ENCODE peak calls at places on chromosome X, in ten cellular contexts. One of them, this sample, is unnamed.
A peak's percentile ranks its signal among the peaks of the same experiment; 100 is the strongest.

GRCh38 chrX:130715299-130715698 is 187.7 kb downstream of the ENOX2 start:
- DNase-seq in IMR-90: peak; percentile 22
- DNase-seq in HCT116: no peak
- DNase-seq in OCI-LY7: no peak
- DNase-seq in GM23248: peak; percentile 58
- DNase-seq in endothelial cell of umbilical vein: no peak
- DNase-seq in DND-41: no peak
- DNase-seq in SK-N-SH: no peak
- DNase-seq in GM12878: no peak
- DNase-seq in hepatocyte: no peak
- DNase-seq in this sample: no peak

GRCh38 chrX:108028854-108029253 is 16.0 kb upstream of the VSIG1 start:
- DNase-seq in IMR-90: no peak
- DNase-seq in HCT116: no peak
- DNase-seq in OCI-LY7: no peak
- DNase-seq in GM23248: no peak
- DNase-seq in endothelial cell of umbilical vein: no peak
- DNase-seq in DND-41: no peak
- DNase-seq in SK-N-SH: no peak
- DNase-seq in GM12878: no peak
- DNase-seq in hepatocyte: no peak
- DNase-seq in this sample: no peak

GRCh38 chrX:130296743-130297142 is 28.0 kb upstream of the ZNF280C start:
- DNase-seq in IMR-90: peak; percentile 6
- DNase-seq in HCT116: no peak
- DNase-seq in OCI-LY7: no peak
- DNase-seq in GM23248: no peak
- DNase-seq in endothelial cell of umbilical vein: peak; percentile 1
- DNase-seq in DND-41: no peak
- DNase-seq in SK-N-SH: no peak
- DNase-seq in GM12878: no peak
- DNase-seq in hepatocyte: no peak
- DNase-seq in this sample: peak; percentile 27

GRCh38 chrX:75151828-75152592 is 4.1 kb downstream of the ABCB7 start:
- DNase-seq in IMR-90: no peak
- DNase-seq in HCT116: no peak
- DNase-seq in OCI-LY7: no peak
- DNase-seq in GM23248: peak; percentile 1
- DNase-seq in endothelial cell of umbilical vein: no peak
- DNase-seq in DND-41: no peak
- DNase-seq in SK-N-SH: no peak
- DNase-seq in GM12878: no peak
- DNase-seq in hepatocyte: no peak
- DNase-seq in this sample: no peak

GRCh38 chrX:35115205-35115604 is 172.6 kb downstream of the FAM47B start:
- DNase-seq in IMR-90: peak; percentile 91
- DNase-seq in HCT116: no peak
- DNase-seq in OCI-LY7: no peak
- DNase-seq in GM23248: peak; percentile 46
- DNase-seq in endothelial cell of umbilical vein: peak; percentile 20
- DNase-seq in DND-41: no peak
- DNase-seq in SK-N-SH: no peak
- DNase-seq in GM12878: no peak
- DNase-seq in hepatocyte: no peak
- DNase-seq in this sample: no peak

GRCh38 chrX:103310592-103311400 is at the start of gene BEX2:
- DNase-seq in IMR-90: no peak
- DNase-seq in HCT116: peak; percentile 40
- DNase-seq in OCI-LY7: peak; percentile 65
- DNase-seq in GM23248: peak; percentile 40
- DNase-seq in endothelial cell of umbilical vein: peak; percentile 25
- DNase-seq in DND-41: no peak
- DNase-seq in SK-N-SH: peak; percentile 89
- DNase-seq in GM12878: no peak
- DNase-seq in hepatocyte: peak; percentile 90
- DNase-seq in this sample: peak; percentile 77

GRCh38 chrX:77892887-77893286 is 2.3 kb downstream of the MAGT1 start:
- DNase-seq in IMR-90: no peak
- DNase-seq in HCT116: no peak
- DNase-seq in OCI-LY7: no peak
- DNase-seq in GM23248: no peak
- DNase-seq in endothelial cell of umbilical vein: no peak
- DNase-seq in DND-41: no peak
- DNase-seq in SK-N-SH: no peak
- DNase-seq in GM12878: no peak
- DNase-seq in hepatocyte: no peak
- DNase-seq in this sample: no peak

GRCh38 chrX:18872621-18873020 is 111.3 kb downstream of the PHKA2 start:
- DNase-seq in IMR-90: no peak
- DNase-seq in HCT116: no peak
- DNase-seq in OCI-LY7: no peak
- DNase-seq in GM23248: no peak
- DNase-seq in endothelial cell of umbilical vein: no peak
- DNase-seq in DND-41: no peak
- DNase-seq in SK-N-SH: no peak
- DNase-seq in GM12878: no peak
- DNase-seq in hepatocyte: no peak
- DNase-seq in this sample: no peak

GRCh38 chrX:153900806-153901752 is 3.4 kb upstream of the AVPR2 start:
- DNase-seq in IMR-90: peak; percentile 87
- DNase-seq in HCT116: no peak
- DNase-seq in OCI-LY7: peak; percentile 87
- DNase-seq in GM23248: peak; percentile 89
- DNase-seq in endothelial cell of umbilical vein: peak; percentile 2
- DNase-seq in DND-41: peak; percentile 82
- DNase-seq in SK-N-SH: peak; percentile 69
- DNase-seq in GM12878: peak; percentile 55
- DNase-seq in hepatocyte: peak; percentile 43
- DNase-seq in this sample: peak; percentile 78

GRCh38 chrX:40346379-40346778 is 234.4 kb upstream of the ATP6AP2 start:
- DNase-seq in IMR-90: no peak
- DNase-seq in HCT116: no peak
- DNase-seq in OCI-LY7: no peak
- DNase-seq in GM23248: no peak
- DNase-seq in endothelial cell of umbilical vein: no peak
- DNase-seq in DND-41: no peak
- DNase-seq in SK-N-SH: no peak
- DNase-seq in GM12878: no peak
- DNase-seq in hepatocyte: no peak
- DNase-seq in this sample: no peak

GRCh38 chrX:152637649-152638442 is at the start of gene GABRQ:
- DNase-seq in IMR-90: no peak
- DNase-seq in HCT116: peak; percentile 54
- DNase-seq in OCI-LY7: no peak
- DNase-seq in GM23248: peak; percentile 51
- DNase-seq in endothelial cell of umbilical vein: peak; percentile 10
- DNase-seq in DND-41: no peak
- DNase-seq in SK-N-SH: peak; percentile 88
- DNase-seq in GM12878: no peak
- DNase-seq in hepatocyte: peak; percentile 75
- DNase-seq in this sample: peak; percentile 67

GRCh38 chrX:115344885-115345653 is 55.6 kb downstream of the LUZP4 start:
- DNase-seq in IMR-90: peak; percentile 95
- DNase-seq in HCT116: peak; percentile 29
- DNase-seq in OCI-LY7: no peak
- DNase-seq in GM23248: peak; percentile 93
- DNase-seq in endothelial cell of umbilical vein: peak; percentile 94
- DNase-seq in DND-41: no peak
- DNase-seq in SK-N-SH: peak; percentile 58
- DNase-seq in GM12878: no peak
- DNase-seq in hepatocyte: peak; percentile 97
- DNase-seq in this sample: peak; percentile 26

GRCh38 chrX:85052636-85053343 is 49.1 kb downstream of the APOOL start:
- DNase-seq in IMR-90: peak; percentile 86
- DNase-seq in HCT116: peak; percentile 15
- DNase-seq in OCI-LY7: peak; percentile 1
- DNase-seq in GM23248: peak; percentile 79
- DNase-seq in endothelial cell of umbilical vein: peak; percentile 50
- DNase-seq in DND-41: no peak
- DNase-seq in SK-N-SH: no peak
- DNase-seq in GM12878: no peak
- DNase-seq in hepatocyte: no peak
- DNase-seq in this sample: no peak

GRCh38 chrX:109472939-109473713 is 8.8 kb downstream of the GUCY2F start:
- DNase-seq in IMR-90: peak; percentile 31
- DNase-seq in HCT116: peak; percentile 27
- DNase-seq in OCI-LY7: peak; percentile 46
- DNase-seq in GM23248: peak; percentile 66
- DNase-seq in endothelial cell of umbilical vein: peak; percentile 77
- DNase-seq in DND-41: peak; percentile 42
- DNase-seq in SK-N-SH: peak; percentile 1
- DNase-seq in GM12878: no peak
- DNase-seq in hepatocyte: peak; percentile 38
- DNase-seq in this sample: peak; percentile 8

GRCh38 chrX:81414630-81415029 is 212.7 kb downstream of the SH3BGRL start:
- DNase-seq in IMR-90: no peak
- DNase-seq in HCT116: no peak
- DNase-seq in OCI-LY7: no peak
- DNase-seq in GM23248: peak; percentile 4
- DNase-seq in endothelial cell of umbilical vein: no peak
- DNase-seq in DND-41: no peak
- DNase-seq in SK-N-SH: no peak
- DNase-seq in GM12878: no peak
- DNase-seq in hepatocyte: no peak
- DNase-seq in this sample: no peak

GRCh38 chrX:49988128-49988527 is 65.7 kb downstream of the CLCN5 start:
- DNase-seq in IMR-90: no peak
- DNase-seq in HCT116: no peak
- DNase-seq in OCI-LY7: no peak
- DNase-seq in GM23248: no peak
- DNase-seq in endothelial cell of umbilical vein: no peak
- DNase-seq in DND-41: no peak
- DNase-seq in SK-N-SH: no peak
- DNase-seq in GM12878: no peak
- DNase-seq in hepatocyte: no peak
- DNase-seq in this sample: no peak

GRCh38 chrX:133440797-133441163 is 25.5 kb upstream of the GPC4 start:
- DNase-seq in IMR-90: no peak
- DNase-seq in HCT116: no peak
- DNase-seq in OCI-LY7: no peak
- DNase-seq in GM23248: no peak
- DNase-seq in endothelial cell of umbilical vein: no peak
- DNase-seq in DND-41: no peak
- DNase-seq in SK-N-SH: no peak
- DNase-seq in GM12878: no peak
- DNase-seq in hepatocyte: no peak
- DNase-seq in this sample: no peak
- H2AFZ ChIP-seq in IMR-90: no peak overlapping the region
- H2AFZ ChIP-seq in HCT116: no peak overlapping the region
- H2AFZ ChIP-seq in OCI-LY7: no peak overlapping the region
- H2AFZ ChIP-seq in GM23248: no peak overlapping the region
- H2AFZ ChIP-seq in endothelial cell of umbilical vein: no peak overlapping the region
- H2AFZ ChIP-seq in DND-41: no peak overlapping the region
- H2AFZ ChIP-seq in SK-N-SH: no peak overlapping the region
- H2AFZ ChIP-seq in GM12878: no peak overlapping the region
- H2AFZ ChIP-seq in hepatocyte: no peak overlapping the region
- H2AFZ ChIP-seq in this sample: no peak overlapping the region

DNA sequence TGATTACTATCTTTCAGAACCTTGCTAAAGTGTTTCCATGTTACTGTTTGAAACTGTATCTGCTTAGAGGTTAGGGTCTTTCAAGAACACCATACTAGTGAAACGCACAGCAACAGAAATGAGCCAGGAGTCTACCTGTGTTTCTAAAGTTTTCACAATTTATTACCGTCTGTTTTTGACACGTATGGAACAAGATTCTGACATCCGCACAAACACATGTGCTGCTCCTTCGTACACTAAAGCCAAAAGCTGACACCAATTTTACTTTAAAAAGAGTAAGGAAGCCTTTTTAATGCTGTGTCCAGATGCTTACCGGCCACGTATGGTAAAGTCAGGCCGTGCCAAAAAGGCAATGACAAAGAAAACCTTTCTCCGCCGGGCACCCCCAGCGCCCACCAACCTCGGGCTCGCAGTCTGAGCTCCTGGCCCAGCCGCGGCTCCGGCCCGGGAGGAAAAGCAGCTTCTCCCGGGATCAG is 532 bp downstream of the RPS4X start:
- DNase-seq in IMR-90: no peak
- DNase-seq in HCT116: no peak
- DNase-seq in OCI-LY7: no peak
- DNase-seq in GM23248: peak; percentile 35
- DNase-seq in endothelial cell of umbilical vein: peak; percentile 22
- DNase-seq in DND-41: no peak
- DNase-seq in SK-N-SH: no peak
- DNase-seq in GM12878: no peak
- DNase-seq in hepatocyte: no peak
- DNase-seq in this sample: peak; percentile 9
- H2AFZ ChIP-seq in IMR-90: peak overlapping the region; percentile 92
- H2AFZ ChIP-seq in HCT116: no peak overlapping the region
- H2AFZ ChIP-seq in OCI-LY7: no peak overlapping the region
- H2AFZ ChIP-seq in GM23248: peak overlapping the region; percentile 73
- H2AFZ ChIP-seq in endothelial cell of umbilical vein: no peak overlapping the region
- H2AFZ ChIP-seq in DND-41: peak overlapping the region; percentile 71
- H2AFZ ChIP-seq in SK-N-SH: no peak overlapping the region
- H2AFZ ChIP-seq in GM12878: no peak overlapping the region
- H2AFZ ChIP-seq in hepatocyte: peak overlapping the region; percentile 54
- H2AFZ ChIP-seq in this sample: no peak overlapping the region

DNA sequence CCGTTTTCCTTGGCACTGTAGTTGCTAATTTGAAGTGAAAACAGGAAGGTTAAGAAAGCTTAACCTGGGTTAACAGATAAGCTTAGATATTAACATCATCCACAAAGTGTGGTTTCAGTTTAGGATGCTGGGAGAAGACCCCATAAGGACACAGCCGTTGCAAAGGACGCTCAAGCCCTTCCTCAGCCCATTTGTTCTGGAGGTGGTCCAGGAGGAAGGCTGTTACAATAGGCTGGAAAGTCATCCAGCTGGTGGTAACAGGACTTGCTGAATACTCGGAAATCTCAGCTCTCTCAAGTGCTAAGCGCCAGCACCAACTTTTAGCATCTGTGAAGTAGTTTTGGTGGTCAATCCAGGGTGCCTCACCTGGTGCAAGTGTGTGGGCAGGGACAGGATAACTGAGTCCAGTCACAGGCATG is 14.2 kb downstream of the CHST7 start:
- DNase-seq in IMR-90: no peak
- DNase-seq in HCT116: no peak
- DNase-seq in OCI-LY7: no peak
- DNase-seq in GM23248: peak; percentile 4
- DNase-seq in endothelial cell of umbilical vein: peak; percentile 81
- DNase-seq in DND-41: no peak
- DNase-seq in SK-N-SH: no peak
- DNase-seq in GM12878: no peak
- DNase-seq in hepatocyte: no peak
- DNase-seq in this sample: no peak
- H2AFZ ChIP-seq in IMR-90: peak overlapping the region; percentile 67
- H2AFZ ChIP-seq in HCT116: no peak overlapping the region
- H2AFZ ChIP-seq in OCI-LY7: peak overlapping the region; percentile 21
- H2AFZ ChIP-seq in GM23248: peak overlapping the region; percentile 38
- H2AFZ ChIP-seq in endothelial cell of umbilical vein: no peak overlapping the region
- H2AFZ ChIP-seq in DND-41: no peak overlapping the region
- H2AFZ ChIP-seq in SK-N-SH: peak overlapping the region; percentile 21
- H2AFZ ChIP-seq in GM12878: no peak overlapping the region
- H2AFZ ChIP-seq in hepatocyte: no peak overlapping the region
- H2AFZ ChIP-seq in this sample: no peak overlapping the region

DNA sequence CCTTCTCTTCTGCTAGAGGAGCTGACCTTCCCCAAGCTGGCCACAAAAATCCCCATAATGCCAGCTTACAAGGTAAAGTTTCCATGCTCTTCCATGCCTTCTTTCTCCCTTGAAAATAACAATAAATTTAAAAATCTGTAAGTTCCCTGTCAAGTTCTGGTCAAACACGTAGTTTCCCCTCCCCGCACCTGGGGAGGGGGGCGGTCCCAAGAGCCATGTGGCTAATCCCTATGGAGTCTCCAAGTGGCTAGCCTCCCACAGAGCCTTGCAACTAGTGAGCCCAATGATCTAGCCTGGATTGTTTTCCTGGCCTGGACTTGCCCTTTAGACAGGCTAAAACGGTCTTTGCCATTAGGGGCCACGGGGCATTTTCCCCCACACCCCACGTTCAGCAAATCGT is 2.1 kb upstream of the NRK start:
- DNase-seq in IMR-90: no peak
- DNase-seq in HCT116: no peak
- DNase-seq in OCI-LY7: no peak
- DNase-seq in GM23248: no peak
- DNase-seq in endothelial cell of umbilical vein: no peak
- DNase-seq in DND-41: no peak
- DNase-seq in SK-N-SH: no peak
- DNase-seq in GM12878: no peak
- DNase-seq in hepatocyte: no peak
- DNase-seq in this sample: no peak
- H2AFZ ChIP-seq in IMR-90: no peak overlapping the region
- H2AFZ ChIP-seq in HCT116: no peak overlapping the region
- H2AFZ ChIP-seq in OCI-LY7: no peak overlapping the region
- H2AFZ ChIP-seq in GM23248: no peak overlapping the region
- H2AFZ ChIP-seq in endothelial cell of umbilical vein: no peak overlapping the region
- H2AFZ ChIP-seq in DND-41: no peak overlapping the region
- H2AFZ ChIP-seq in SK-N-SH: no peak overlapping the region
- H2AFZ ChIP-seq in GM12878: no peak overlapping the region
- H2AFZ ChIP-seq in hepatocyte: no peak overlapping the region
- H2AFZ ChIP-seq in this sample: no peak overlapping the region